ENCODE peak calls at places on chromosomes 16 and 17, in seven cellular contexts. X is MM.1S, M is hepatocyte, R is SK-N-SH, W is OCI-LY7, D is HCT116, A is GM23248. E is an unnamed sample.

GRCh38 chr16:84791088-84791487 is 28.7 kb upstream of the CRISPLD2 start:
- DNase-seq in X (no peak), M (peak), R (no peak), W (no peak), D (no peak), A (no peak), E (no peak)

GRCh38 chr17:79771276-79771675 is 6.7 kb upstream of the CBX2 start:
- DNase-seq in X (no peak), M (no peak), R (no peak), W (no peak), D (no peak), A (no peak), E (no peak)

GRCh38 chr16:87722590-87723223 is 43.1 kb downstream of the KLHDC4 start:
- DNase-seq in X (no peak), M (no peak), R (peak), W (no peak), D (no peak), A (no peak), E (no peak)

GRCh38 chr17:36525888-36526287 is 8.8 kb downstream of the MYO19 start:
- DNase-seq in X (no peak), M (no peak), R (no peak), W (no peak), D (no peak), A (no peak), E (no peak)

GRCh38 chr16:14491831-14492529 is 138.1 kb downstream of the PARN start:
- DNase-seq in X (no peak), M (no peak), R (no peak), W (no peak), D (no peak), A (no peak), E (no peak)

GRCh38 chr17:83053779-83054451 is 25.5 kb upstream of the METRNL start:
- DNase-seq in X (no peak), M (no peak), R (no peak), W (peak), D (no peak), A (no peak), E (no peak)

GRCh38 chr17:40343126-40344119 is 21.1 kb downstream of the GJD3 start:
- DNase-seq in X (no peak), M (no peak), R (no peak), W (no peak), D (no peak), A (peak), E (peak)

GRCh38 chr16:89738538-89739317 is 17.4 kb downstream of the ZNF276 start:
- DNase-seq in X (no peak), M (no peak), R (no peak), W (no peak), D (no peak), A (no peak), E (no peak)

GRCh38 chr16:70574595-70575271 is 51.1 kb downstream of the SF3B3 start:
- DNase-seq in X (no peak), M (no peak), R (no peak), W (peak), D (no peak), A (peak), E (no peak)

GRCh38 chr17:50466371-50467113 is 2.1 kb downstream of the CHAD start:
- DNase-seq in X (no peak), M (no peak), R (no peak), W (no peak), D (no peak), A (no peak), E (no peak)

GRCh38 chr17:78953356-78954350 is 26.1 kb downstream of the LGALS3BP start:
- DNase-seq in X (no peak), M (peak), R (peak), W (no peak), D (no peak), A (peak), E (peak)

GRCh38 chr16:71479420-71479819 is 9.7 kb downstream of the ZNF19 start:
- DNase-seq in X (no peak), M (peak), R (peak), W (peak), D (no peak), A (peak), E (peak)

GRCh38 chr17:55303701-55304145 is 39.0 kb downstream of the HLF start:
- DNase-seq in X (no peak), M (no peak), R (no peak), W (no peak), D (no peak), A (peak), E (no peak)

GRCh38 chr16:57539072-57539796 is 2.9 kb upstream of the CCDC102A start:
- DNase-seq in X (peak), M (no peak), R (no peak), W (peak), D (no peak), A (no peak), E (no peak)

GRCh38 chr17:42984486-42984885 is 4.1 kb downstream of the RUNDC1 start:
- DNase-seq in X (no peak), M (no peak), R (no peak), W (no peak), D (no peak), A (no peak), E (no peak)

GRCh38 chr17:42979511-42980273 is at the start of gene PTGES3L:
- DNase-seq in X (peak), M (peak), R (peak), W (peak), D (no peak), A (peak), E (peak)

GRCh38 chr17:42980274-42980765 is at the start of gene RUNDC1:
- DNase-seq in X (peak), M (peak), R (peak), W (peak), D (peak), A (peak), E (peak)

GRCh38 chr17:42982266-42982665 is 1.9 kb downstream of the RUNDC1 start:
- DNase-seq in X (no peak), M (no peak), R (no peak), W (no peak), D (no peak), A (no peak), E (no peak)

GRCh38 chr17:42980766-42981397 is 517 bp downstream of the RUNDC1 start:
- DNase-seq in X (peak), M (peak), R (peak), W (peak), D (peak), A (peak), E (peak)
- H2AFZ ChIP-seq in X (peak), M (peak), R (peak), W (peak), D (no peak), A (peak), E (peak)

DNA sequence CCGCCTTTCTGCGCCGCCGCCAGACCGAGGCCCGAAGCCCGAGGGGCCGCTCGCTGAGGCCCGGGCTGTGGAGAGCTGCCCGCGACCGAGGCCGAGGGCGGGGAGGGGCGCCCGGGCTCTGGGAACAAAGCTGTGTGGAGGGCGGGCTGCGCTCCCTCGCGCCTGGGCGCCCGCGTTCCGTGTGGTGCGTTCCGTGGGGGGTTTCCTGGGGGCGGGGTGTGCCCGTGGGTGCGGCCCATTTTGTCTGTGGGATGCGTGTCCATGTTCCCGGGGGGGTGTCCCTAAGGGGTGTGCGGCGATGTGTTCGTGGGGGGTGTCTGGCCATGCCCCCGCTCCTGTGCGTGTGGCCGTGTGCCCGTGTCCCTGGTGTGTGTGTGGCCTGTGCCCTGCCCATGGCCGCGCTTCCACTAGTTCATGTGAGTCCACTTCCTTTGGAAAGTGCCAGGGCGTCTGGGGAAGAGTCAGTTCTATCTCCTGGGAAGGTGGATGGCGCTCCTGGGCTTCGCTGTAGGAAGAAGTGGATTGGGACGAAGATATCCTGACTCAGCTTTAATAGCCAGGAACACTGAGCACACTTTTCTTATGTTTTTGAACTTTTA is 520 bp downstream of the JPT2 start:
- DNase-seq in X (no peak), M (peak), R (no peak), W (peak), D (no peak), A (peak), E (peak)
- TF ChIP-seq EZH2phosphoT487 in X (no peak), M (no peak), R (no peak), W (no peak), D (no peak), A (no peak), E (no peak)

GRCh38 chr17:75032896-75033294 is 13.9 kb downstream of the ATP5PD start:
- DNase-seq in X (no peak), M (no peak), R (no peak), W (no peak), D (no peak), A (peak), E (no peak)
- H3K4me3 ChIP-seq in X (peak), M (peak), R (peak), W (no peak), D (peak), A (peak), E (peak)

GRCh38 chr16:25605381-25605780 is 86.4 kb upstream of the HS3ST4 start:
- DNase-seq in X (no peak), M (no peak), R (no peak), W (no peak), D (no peak), A (no peak), E (no peak)
- H2AFZ ChIP-seq in X (no peak), M (no peak), R (no peak), W (no peak), D (no peak), A (no peak), E (no peak)

GRCh38 chr16:9134739-9135138 is 43.3 kb downstream of the HAPSTR1 start:
- DNase-seq in X (peak), M (peak), R (peak), W (peak), D (peak), A (peak), E (peak)
- TF ChIP-seq EZH2phosphoT487 in X (no peak), M (no peak), R (no peak), W (no peak), D (no peak), A (no peak), E (no peak)

GRCh38 chr17:68456529-68457167 is 648 bp downstream of the WIPI1 start:
- DNase-seq in X (peak), M (peak), R (peak), W (no peak), D (peak), A (peak), E (peak)

GRCh38 chr17:68457168-68457538 is at the start of gene WIPI1:
- DNase-seq in X (peak), M (no peak), R (no peak), W (peak), D (no peak), A (no peak), E (no peak)

GRCh38 chr17:68453991-68454665 is 3.2 kb downstream of the WIPI1 start:
- DNase-seq in X (no peak), M (no peak), R (no peak), W (no peak), D (no peak), A (no peak), E (no peak)

GRCh38 chr17:68457539-68458259 is 403 bp upstream of the WIPI1 start:
- DNase-seq in X (peak), M (peak), R (peak), W (peak), D (peak), A (peak), E (peak)

DNA sequence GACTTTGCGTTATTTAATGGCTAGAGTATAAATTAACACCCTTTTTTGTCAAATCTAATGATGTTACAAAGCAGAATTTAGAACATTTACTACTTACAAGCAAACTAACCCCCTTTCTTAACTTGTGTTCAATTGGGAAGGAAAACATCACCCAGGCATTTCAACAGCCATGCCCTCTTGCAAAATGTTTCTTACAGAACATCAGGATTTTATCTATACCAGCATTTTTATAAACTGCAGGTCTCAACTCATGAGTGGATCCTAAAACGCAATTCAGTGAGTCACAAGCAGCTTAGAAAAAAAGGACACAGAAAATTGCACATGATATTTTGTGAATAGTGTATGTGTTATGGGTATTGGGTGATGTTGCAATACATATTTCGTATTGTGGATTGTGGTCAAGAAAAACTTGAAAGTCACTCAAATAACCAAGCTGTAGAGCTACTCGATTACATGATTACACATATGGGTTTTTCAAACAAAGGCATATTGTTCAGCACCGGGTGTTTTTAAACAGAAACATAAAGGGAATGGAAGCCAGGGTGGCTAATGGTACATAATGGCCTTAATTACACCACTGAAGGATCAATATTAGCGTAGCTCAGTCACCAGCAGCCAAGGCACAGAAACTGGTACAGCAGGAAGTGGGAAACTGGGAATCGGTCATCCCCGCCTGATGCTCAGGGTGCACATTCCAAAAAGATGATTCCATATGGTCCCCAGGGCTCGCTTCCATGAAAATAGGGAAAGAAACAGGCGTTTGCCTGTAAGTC is 1.4 kb downstream of the WIPI1 start:
- DNase-seq in X (no peak), M (peak), R (peak), W (no peak), D (no peak), A (peak), E (no peak)
- H3K4me3 ChIP-seq in X (peak), M (peak), R (peak), W (peak), D (peak), A (peak), E (peak)

GRCh38 chr17:66630379-66630778 is 204.5 kb upstream of the CACNG5 start:
- DNase-seq in X (no peak), M (no peak), R (no peak), W (no peak), D (no peak), A (no peak), E (no peak)
- H2AFZ ChIP-seq in X (no peak), M (no peak), R (no peak), W (no peak), D (no peak), A (no peak), E (no peak)

GRCh38 chr17:63941751-63942150 is 9.6 kb upstream of the CD79B start:
- DNase-seq in X (no peak), M (no peak), R (no peak), W (no peak), D (no peak), A (no peak), E (no peak)
- TF ChIP-seq EZH2phosphoT487 in X (no peak), M (no peak), R (no peak), W (no peak), D (no peak), A (no peak), E (no peak)

E was measured in neural progenitor cell.